ENCODE peak calls at places on chromosomes 2 and 18, in four cellular contexts. R, X, I and J are unnamed samples.

GRCh38 chr2:39508243-39508642 is 71.2 kb upstream of the MAP4K3 start:
- DNase-seq in R (no peak), X (no peak), I (no peak), J (no peak)

GRCh38 chr2:65722028-65722427 is 289.6 kb upstream of the SPRED2 start:
- DNase-seq in I (no peak), R (no peak), X (peak; percentile 38), J (no peak)

GRCh38 chr2:84495539-84496146 is 20.7 kb upstream of the DNAH6 start:
- DNase-seq in X (peak; percentile 74), I (no peak), R (no peak), J (no peak)

GRCh38 chr2:130829020-130829419 is 7.7 kb upstream of the ARHGEF4 start:
- DNase-seq in R (no peak), X (peak; percentile 90), I (no peak), J (no peak)

GRCh38 chr2:104856973-104857261 is 3.0 kb downstream of the POU3F3 start:
- DNase-seq in R (no peak), I (no peak), X (no peak), J (no peak)

GRCh38 chr2:26786207-26787023 is 559 bp downstream of the CENPA start:
- DNase-seq in I (no peak), R (no peak), X (peak; percentile 28), J (no peak)

GRCh38 chr18:62586781-62587487 is 64.1 kb downstream of the ZCCHC2 start:
- DNase-seq in R (no peak), X (no peak), I (no peak), J (no peak)

GRCh38 chr18:2843161-2843560 is 3.6 kb upstream of the EMILIN2 start:
- DNase-seq in X (no peak), R (no peak), I (no peak), J (no peak)

GRCh38 chr2:309148-309969 is 21.5 kb upstream of the ALKAL2 start:
- DNase-seq in R (no peak), X (no peak), I (no peak), J (no peak)

GRCh38 chr2:100173907-100174525 is 31.6 kb upstream of the AFF3 start:
- DNase-seq in R (no peak), X (no peak), I (no peak), J (no peak)

GRCh38 chr18:68215931-68216330 is 499.0 kb downstream of the TMX3 start:
- DNase-seq in R (no peak), I (no peak), X (no peak), J (no peak)

GRCh38 chr18:8416212-8417019 is 192.8 kb upstream of the RAB12 start:
- DNase-seq in X (peak; percentile 20), I (no peak), R (no peak), J (no peak)